ENCODE peak calls at places on chromosomes 4 and X, in five cellular contexts. F is CD8-positive, alpha-beta T cell; V is thyroid gland; U is adipocyte; G is H9. X is an unnamed sample. For H3K9me3, the result is how much of the 10 kb centered on the place peaks cover.

GRCh38 chrX:38774249-38774648 is 27.0 kb upstream of the MID1IP1 start:
- DNase-seq in F (no peak), V (no peak), U (no peak), G (no peak), X (no peak)

GRCh38 chr4:41110050-41110449 is 104.3 kb downstream of the APBB2 start:
- DNase-seq in F (no peak), V (no peak), U (no peak), G (no peak), X (no peak)

GRCh38 chr4:61872983-61873382 is 672.9 kb downstream of the ADGRL3 start:
- DNase-seq in F (no peak), V (no peak), U (no peak), G (no peak), X (no peak)

GRCh38 chrX:19064175-19064574 is 58.1 kb downstream of the ADGRG2 start:
- DNase-seq in F (no peak), V (no peak), U (no peak), G (no peak), X (no peak)

GRCh38 chrX:111376897-111377601 is 34.9 kb downstream of the DCX start:
- DNase-seq in F (no peak), V (no peak), U (no peak), G (peak), X (no peak)

GRCh38 chrX:44872319-44872816 is 620 bp upstream of the KDM6A start:
- DNase-seq in F (peak), V (peak), U (peak), G (no peak), X (no peak)

GRCh38 chr4:158769175-158769831 is 477 bp downstream of the FNIP2 start:
- DNase-seq in F (peak), V (peak), U (peak), G (peak), X (peak)

GRCh38 chr4:24482871-24483270 is 101.5 kb downstream of the DHX15 start:
- DNase-seq in F (no peak), V (no peak), U (no peak), G (no peak), X (no peak)

GRCh38 chr4:150176559-150176958 is 98.3 kb downstream of the DCLK2 start:
- DNase-seq in F (no peak), V (no peak), U (peak), G (no peak), X (no peak)

GRCh38 chrX:49209434-49210251 is 9.7 kb upstream of the SYP start:
- DNase-seq in F (no peak), V (no peak), U (no peak), G (peak), X (no peak)

GRCh38 chr4:128565565-128566186 is 243.8 kb upstream of the JADE1 start:
- DNase-seq in F (no peak), V (peak), U (no peak), G (peak), X (no peak)

GRCh38 chr4:110733901-110734300 is 111.0 kb upstream of the PITX2 start:
- DNase-seq in F (no peak), V (no peak), U (no peak), G (no peak), X (no peak)

GRCh38 chr4:121256346-121256745 is 92.2 kb upstream of the TNIP3 start:
- DNase-seq in F (peak), V (no peak), U (peak), G (no peak), X (no peak)

GRCh38 chr4:38489924-38490639 is 173.9 kb upstream of the KLF3 start:
- DNase-seq in F (no peak), V (peak), U (peak), G (peak), X (no peak)

GRCh38 chr4:8850830-8851188 is 20.8 kb downstream of the HMX1 start:
- DNase-seq in F (no peak), V (no peak), U (no peak), G (peak), X (no peak)

GRCh38 chr4:88008133-88008621 is 742 bp downstream of the PKD2 start:
- DNase-seq in F (no peak), V (peak), U (peak), G (peak), X (no peak)

GRCh38 chr4:20046179-20046578 is 205.5 kb upstream of the SLIT2 start:
- DNase-seq in F (no peak), V (no peak), U (no peak), G (no peak), X (no peak)

GRCh38 chrX:88437563-88437962 is 309.5 kb upstream of the CPXCR1 start:
- DNase-seq in F (no peak), V (no peak), U (no peak), G (no peak), X (no peak)

GRCh38 chr4:128846063-128846462 is 36.6 kb downstream of the JADE1 start:
- DNase-seq in F (no peak), V (no peak), U (no peak), G (no peak), X (no peak)

GRCh38 chrX:109344666-109345065 is 137.2 kb downstream of the GUCY2F start:
- DNase-seq in F (no peak), V (no peak), U (no peak), G (no peak), X (no peak)

GRCh38 chrX:107562482-107562881 is 65.8 kb upstream of the PRPS1 start:
- DNase-seq in F (no peak), V (peak), U (peak), G (no peak), X (no peak)

GRCh38 chrX:153696100-153696499 is 8.4 kb downstream of the SLC6A8 start:
- DNase-seq in F (no peak), V (no peak), U (no peak), G (no peak), X (no peak)

GRCh38 chr4:74158561-74159396 is 861 bp downstream of the MTHFD2L start:
- DNase-seq in F (no peak), V (no peak), U (peak), G (no peak), X (no peak)

GRCh38 chrX:2345562-2345961 is 155.2 kb downstream of the DHRSX start:
- DNase-seq in F (no peak), V (no peak), U (no peak), G (no peak), X (no peak)
- H3K9me3 ChIP-seq in F (under half), V (under half), U (under half), G (under half), X (under half)

GRCh38 chrX:151700581-151700980 is 5.3 kb downstream of the PRRG3 start:
- DNase-seq in F (no peak), V (no peak), U (no peak), G (no peak), X (no peak)
- H3K9me3 ChIP-seq in F (under half), V (under half), U (under half), G (half or more), X (under half)

GRCh38 chr4:581181-581580 is 5.1 kb upstream of the TMEM271 start:
- DNase-seq in F (no peak), V (no peak), U (no peak), G (no peak), X (no peak)
- H3K9me3 ChIP-seq in F (under half), V (under half), U (under half), G (under half), X (under half)

GRCh38 chrX:10119399-10119990 is 37.3 kb upstream of the CLCN4 start:
- DNase-seq in F (peak), V (peak), U (peak), G (peak), X (peak)

GRCh38 chrX:10118530-10118929 is 38.2 kb upstream of the CLCN4 start:
- DNase-seq in F (no peak), V (no peak), U (no peak), G (no peak), X (no peak)

GRCh38 chrX:10115082-10115481 is 41.7 kb upstream of the CLCN4 start:
- DNase-seq in F (no peak), V (no peak), U (no peak), G (no peak), X (no peak)

GRCh38 chrX:10117301-10117700 is 39.5 kb upstream of the CLCN4 start:
- DNase-seq in F (no peak), V (no peak), U (no peak), G (no peak), X (no peak)

DNA sequence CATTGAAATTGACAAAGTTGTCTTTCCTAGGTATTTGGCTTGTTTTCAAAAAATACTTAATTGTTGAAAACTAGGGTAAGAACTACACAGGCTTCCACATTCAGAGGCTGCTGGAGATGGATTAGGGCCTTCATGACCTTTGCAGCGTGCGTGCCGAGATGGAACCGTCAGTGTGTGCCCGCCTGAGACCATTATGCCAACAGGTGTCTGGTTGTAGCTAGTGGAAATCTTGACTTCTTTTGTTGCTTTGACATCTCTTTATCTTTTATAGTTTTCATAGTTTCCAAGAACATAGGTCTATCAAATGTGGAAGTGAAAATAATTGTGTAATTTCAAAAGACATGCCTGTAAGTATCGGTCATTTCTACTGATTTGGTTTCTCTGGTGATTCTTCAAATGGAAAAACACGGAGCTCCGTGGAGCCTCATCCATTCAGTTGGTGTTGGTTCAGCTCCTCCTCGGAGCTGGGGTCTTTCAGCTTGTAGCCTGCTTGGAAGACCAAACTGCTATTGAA is 38.9 kb upstream of the CLCN4 start:
- DNase-seq in F (no peak), V (no peak), U (no peak), G (no peak), X (no peak)
- H3K9me3 ChIP-seq in F (under half), V (under half), U (under half), G (under half), X (under half)

GRCh38 chrX:143757887-143758286 is 37.3 kb upstream of the SPANXN2 start:
- DNase-seq in F (no peak), V (no peak), U (no peak), G (no peak), X (no peak)
- H3K9me3 ChIP-seq in F (under half), V (under half), U (under half), G (under half), X (under half)

DNA sequence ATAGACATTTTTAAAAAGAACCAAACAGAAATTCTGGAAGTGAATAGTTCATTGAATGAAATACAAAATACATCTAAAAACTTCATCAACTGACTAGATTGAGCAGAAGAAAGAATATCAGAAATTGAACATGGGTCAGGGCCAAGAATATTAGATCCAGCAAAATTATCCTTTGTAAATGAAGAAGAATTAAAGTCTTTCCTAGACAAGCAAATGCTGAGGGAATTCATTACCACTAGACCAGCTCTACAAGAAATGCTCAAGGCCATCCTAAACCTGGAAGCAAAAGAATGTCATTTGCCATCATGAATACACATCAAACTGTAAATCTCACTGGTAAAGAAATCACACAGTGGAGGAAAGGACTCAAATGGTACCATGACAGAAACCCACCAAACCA is 72.7 kb upstream of the RPL34 start:
- DNase-seq in F (no peak), V (no peak), U (no peak), G (no peak), X (no peak)
- H3K9me3 ChIP-seq in F (under half), V (under half), U (under half), G (under half), X (under half)

GRCh38 chrX:152259150-152259549 is 120.8 kb upstream of the MAGEA10 start:
- DNase-seq in F (no peak), V (peak), U (no peak), G (no peak), X (no peak)
- H3K9me3 ChIP-seq in F (under half), V (under half), U (under half), G (half or more), X (under half)

GRCh38 chrX:144293229-144293628 is 409.4 kb downstream of the UBE2NL start:
- DNase-seq in F (no peak), V (no peak), U (no peak), G (no peak), X (no peak)
- H3K9me3 ChIP-seq in F (under half), V (under half), U (under half), G (under half), X (under half)

GRCh38 chr4:71867598-71867997 is 83.7 kb upstream of the GC start:
- DNase-seq in F (no peak), V (no peak), U (no peak), G (no peak), X (no peak)
- H3K9me3 ChIP-seq in F (under half), V (under half), U (under half), G (under half), X (under half)